ENCODE peak calls at places on chromosome 2, in seven cellular contexts. N is BJ; A is heart right ventricle; J is heart left ventricle; W is small intestine; I is nephron progenitor cell; C is activated CD8-positive, alpha-beta memory T cell treated with anti-CD3 and anti-CD28 coated beads, Interleukin-2, amount 50 U/mL, for 48 hours. U is an unnamed sample.

GRCh38 chr2:196131949-196132925 is 39.1 kb downstream of the STK17B start:
- DNase-seq in N (no peak), A (no peak), J (no peak), W (no peak), I (no peak), C (peak), U (no peak)

GRCh38 chr2:198957183-198957582 is 500.6 kb downstream of the SATB2 start:
- DNase-seq in N (no peak), A (no peak), J (no peak), W (no peak), I (no peak), C (no peak), U (no peak)

GRCh38 chr2:189304360-189304759 is 124.8 kb upstream of the COL5A2 start:
- DNase-seq in N (no peak), A (no peak), J (no peak), W (no peak), I (no peak), C (no peak), U (no peak)

GRCh38 chr2:206979922-206980321 is 40.6 kb downstream of the CPO start:
- DNase-seq in N (no peak), A (no peak), J (no peak), W (no peak), I (no peak), C (no peak), U (no peak)

GRCh38 chr2:221448857-221449390 is 123.2 kb downstream of the EPHA4 start:
- DNase-seq in N (no peak), A (no peak), J (no peak), W (no peak), I (no peak), C (no peak), U (no peak)

GRCh38 chr2:241701155-241701404 is 759 bp upstream of the ING5 start:
- DNase-seq in N (peak), A (no peak), J (no peak), W (no peak), I (no peak), C (no peak), U (no peak)

GRCh38 chr2:192298664-192299063 is 103.9 kb upstream of the TMEFF2 start:
- DNase-seq in N (no peak), A (no peak), J (no peak), W (no peak), I (no peak), C (no peak), U (no peak)

GRCh38 chr2:46657042-46657504 is 177.7 kb downstream of the TMEM247 start:
- DNase-seq in N (no peak), A (no peak), J (no peak), W (peak), I (no peak), C (no peak), U (no peak)

GRCh38 chr2:101348851-101349250 is 38.5 kb downstream of the CREG2 start:
- DNase-seq in N (no peak), A (no peak), J (no peak), W (peak), I (no peak), C (no peak), U (no peak)

GRCh38 chr2:15313657-15314056 is 247.5 kb downstream of the NBAS start:
- DNase-seq in N (no peak), A (no peak), J (no peak), W (no peak), I (no peak), C (no peak), U (no peak)

GRCh38 chr2:24317491-24317920 is 42.8 kb downstream of the ITSN2 start:
- DNase-seq in N (no peak), A (peak), J (peak), W (no peak), I (no peak), C (no peak), U (peak)